ENCODE peak calls at places on chromosomes 6 and 20, in five cellular contexts. A, Q, H, E and T are unnamed samples.

GRCh38 chr20:61440548-61441055 is 188.5 kb downstream of the CDH4 start:
- DNase-seq in Q (no peak), A (no peak), H (no peak), E (no peak), T (no peak)

GRCh38 chr6:43334466-43335095 is 26.0 kb upstream of the CRIP3 start:
- DNase-seq in A (peak; percentile 69), Q (peak; percentile 67), H (no peak), E (peak; percentile 72), T (peak; percentile 10)

GRCh38 chr6:3946779-3947178 is 97.6 kb downstream of the FAM50B start:
- DNase-seq in E (no peak), H (no peak), A (no peak), Q (no peak), T (peak; percentile 9)

GRCh38 chr6:86453232-86453631 is 484.1 kb upstream of the HTR1E start:
- DNase-seq in E (no peak), H (no peak), Q (no peak), A (no peak), T (no peak)

GRCh38 chr6:155448823-155449789 is 6.5 kb downstream of the NOX3 start:
- DNase-seq in Q (no peak), E (no peak), A (no peak), H (no peak), T (peak; percentile 6)

GRCh38 chr6:46648869-46649488 is 3.6 kb downstream of the CYP39A1 start:
- DNase-seq in E (no peak), A (no peak), Q (peak; percentile 17), H (no peak), T (no peak)

GRCh38 chr6:31139599-31139998 is 733 bp upstream of the PSORS1C2 start:
- DNase-seq in E (peak; percentile 73), H (no peak), Q (no peak), A (peak; percentile 46), T (no peak)

GRCh38 chr6:88513920-88514319 is 347.8 kb upstream of the CNR1 start:
- DNase-seq in Q (no peak), E (no peak), H (no peak), A (no peak), T (no peak)

GRCh38 chr20:17794400-17794799 is 94.6 kb downstream of the BANF2 start:
- DNase-seq in A (no peak), Q (no peak), E (no peak), H (no peak), T (no peak)

GRCh38 chr6:42148058-42148457 is 5.6 kb upstream of the C6orf132 start:
- DNase-seq in H (no peak), A (peak; percentile 42), Q (peak; percentile 76), E (peak; percentile 55), T (no peak)

GRCh38 chr6:45689926-45690615 is 312.3 kb upstream of the SUPT3H start:
- DNase-seq in E (no peak), A (no peak), Q (no peak), H (no peak), T (no peak)

GRCh38 chr20:40414843-40415615 is 274.0 kb downstream of the MAFB start:
- DNase-seq in H (no peak), E (no peak), A (no peak), Q (no peak), T (no peak)

GRCh38 chr6:123805921-123806320 is 2.3 kb downstream of the NKAIN2 start:
- DNase-seq in H (no peak), A (no peak), E (no peak), Q (no peak), T (no peak)

GRCh38 chr6:12363651-12364381 is 73.7 kb downstream of the EDN1 start:
- DNase-seq in E (no peak), Q (peak; percentile 77), A (no peak), H (peak; percentile 54), T (no peak)

GRCh38 chr6:146785001-146785585 is 186.3 kb downstream of the ADGB start:
- DNase-seq in H (no peak), E (peak; percentile 65), Q (peak; percentile 49), A (peak; percentile 41), T (peak; percentile 16)

GRCh38 chr6:73032586-73032985 is 192.7 kb downstream of the KHDC1L start:
- DNase-seq in E (peak; percentile 6), Q (no peak), A (peak; percentile 26), H (no peak), T (no peak)

GRCh38 chr6:143060806-143061596 is at the start of gene AIG1:
- DNase-seq in E (no peak), A (no peak), Q (peak; percentile 76), H (peak; percentile 25), T (no peak)

GRCh38 chr20:19757973-19758887 is at the start of gene RIN2:
- DNase-seq in E (peak; percentile 96), H (peak; percentile 30), Q (peak; percentile 98), A (peak; percentile 87), T (peak; percentile 95)

GRCh38 chr20:1934578-1935573 is 39.7 kb downstream of the SIRPA start:
- DNase-seq in A (peak; percentile 78), H (no peak), Q (peak; percentile 61), E (peak; percentile 97), T (no peak)

GRCh38 chr6:107290491-107290890 is 168.9 kb downstream of the PDSS2 start:
- DNase-seq in E (no peak), Q (no peak), A (no peak), H (no peak), T (no peak)

GRCh38 chr6:7214400-7214940 is 98.5 kb downstream of the SSR1 start:
- DNase-seq in H (no peak), A (no peak), E (no peak), Q (no peak), T (no peak)

GRCh38 chr6:161682982-161683381 is 409.1 kb upstream of the AGPAT4 start:
- DNase-seq in E (no peak), A (no peak), Q (no peak), H (no peak), T (no peak)

GRCh38 chr6:136524936-136525413 is 25.2 kb downstream of the MAP7 start:
- DNase-seq in Q (no peak), A (no peak), E (no peak), H (no peak), T (no peak)

GRCh38 chr6:80638222-80639055 is 532.0 kb downstream of the BCKDHB start:
- DNase-seq in A (peak; percentile 99), Q (peak; percentile 87), H (no peak), E (peak; percentile 96), T (no peak)

GRCh38 chr6:57221936-57222683 is at the start of gene RAB23:
- DNase-seq in A (peak; percentile 77), Q (peak; percentile 91), H (peak; percentile 93), E (peak; percentile 85), T (peak; percentile 88)

GRCh38 chr20:44684047-44684965 is 30.9 kb upstream of the CCN5 start:
- DNase-seq in H (no peak), Q (no peak), A (no peak), E (no peak), T (no peak)

GRCh38 chr6:135905604-135906300 is 54.3 kb downstream of the PDE7B start:
- DNase-seq in E (no peak), Q (no peak), H (no peak), A (no peak), T (no peak)

GRCh38 chr6:68008445-68008844 is 626.6 kb upstream of the ADGRB3 start:
- DNase-seq in E (peak; percentile 30), A (no peak), Q (no peak), H (peak; percentile 22), T (no peak)

GRCh38 chr20:49179368-49180277 is 8.5 kb downstream of the STAU1 start:
- DNase-seq in Q (no peak), H (peak; percentile 57), E (no peak), A (no peak), T (no peak)

DNA sequence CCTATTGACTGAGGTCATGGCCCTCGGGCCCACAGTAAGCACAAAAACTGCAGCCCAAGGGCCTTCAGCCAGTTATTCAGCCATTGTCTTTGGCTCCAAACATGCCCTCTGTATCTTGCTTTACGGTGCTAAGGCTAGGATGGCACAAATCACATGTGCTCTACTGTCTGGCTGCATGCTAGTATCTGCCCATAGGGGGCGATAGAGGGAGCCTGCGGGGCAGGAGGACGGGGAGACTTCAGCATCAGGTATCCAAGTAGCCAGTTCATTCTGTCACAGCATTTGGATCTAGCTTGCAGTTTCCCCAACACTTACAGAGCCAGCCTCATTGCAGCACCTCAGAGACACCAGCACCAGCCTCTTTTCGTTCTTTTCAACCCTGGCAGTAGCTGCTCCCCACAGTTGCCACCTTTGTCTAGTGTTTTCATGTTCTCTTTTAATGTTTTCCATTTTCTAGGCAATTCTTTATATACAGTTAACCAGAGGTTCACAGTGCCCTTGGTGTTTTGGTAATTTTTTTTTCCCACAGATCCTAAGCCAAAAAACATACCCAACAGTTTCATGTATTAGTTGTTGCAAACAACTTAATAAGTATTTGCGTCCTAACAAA is 705.9 kb downstream of the PTPRT start:
- DNase-seq in Q (peak; percentile 22), A (no peak), E (no peak), H (no peak), T (peak; percentile 53)
- TF ChIP-seq CTCF in Q (peak; percentile 35), A (no peak), E (no peak), H (peak; percentile 45), T (peak; percentile 62)

GRCh38 chr20:60244373-60245146 is 286.3 kb downstream of the CDH26 start:
- DNase-seq in H (no peak), Q (no peak), E (no peak), A (no peak), T (no peak)

GRCh38 chr20:60249436-60249835 is 291.2 kb downstream of the CDH26 start:
- DNase-seq in H (no peak), A (peak; percentile 98), Q (no peak), E (peak; percentile 53), T (no peak)

GRCh38 chr20:60242836-60243520 is 284.8 kb downstream of the CDH26 start:
- DNase-seq in Q (no peak), A (peak; percentile 35), E (peak; percentile 1), H (no peak), T (no peak)

GRCh38 chr20:60250251-60250650 is 292.0 kb downstream of the CDH26 start:
- DNase-seq in E (no peak), H (no peak), A (peak; percentile 18), Q (no peak), T (no peak)

GRCh38 chr20:60246751-60247150 is 288.5 kb downstream of the CDH26 start:
- DNase-seq in E (no peak), Q (no peak), H (no peak), A (no peak), T (no peak)
- TF ChIP-seq CTCF in E (no peak), Q (no peak), H (no peak), A (no peak), T (no peak)

GRCh38 chr6:54310377-54311152 is 2.3 kb downstream of the TINAG start:
- DNase-seq in Q (no peak), H (no peak), E (no peak), A (no peak), T (no peak)
- TF ChIP-seq CTCF in Q (no peak), H (no peak), E (no peak), A (no peak), T (no peak)

GRCh38 chr6:139006470-139006869 is 18.4 kb upstream of the REPS1 start:
- DNase-seq in A (no peak), H (no peak), Q (no peak), E (no peak), T (no peak)
- TF ChIP-seq CTCF in A (no peak), H (no peak), Q (no peak), E (no peak), T (no peak)